ENCODE peak calls at places on chromosome 17, in ten cellular contexts. K is endothelial cell of umbilical vein, V is IMR-90, I is left ventricle myocardium inferior, X is mucosa of descending colon, E is nephron progenitor cell, C is AG09319, G is BJ, W is stomach, L is GM20000. J is an unnamed sample.

GRCh38 chr17:68399638-68400403 is 57.5 kb downstream of the WIPI1 start:
- DNase-seq in E (no peak), W (no peak), G (no peak), V (peak), X (no peak), L (no peak), I (no peak), K (peak), C (peak), J (no peak)

GRCh38 chr17:21194688-21195087 is 19.3 kb downstream of the TMEM11 start:
- DNase-seq in G (no peak), K (no peak), W (no peak), C (peak), V (peak), E (no peak), L (no peak), I (peak), X (no peak), J (no peak)

GRCh38 chr17:44235583-44235936 is 16.1 kb upstream of the UBTF start:
- DNase-seq in K (no peak), W (no peak), L (no peak), E (no peak), C (no peak), V (peak), X (no peak), G (no peak), I (no peak), J (no peak)

GRCh38 chr17:20225162-20226115 is 216.3 kb downstream of the SPECC1 start:
- DNase-seq in K (no peak), C (no peak), L (no peak), W (no peak), V (no peak), E (no peak), X (no peak), G (no peak), I (no peak), J (no peak)

GRCh38 chr17:49486012-49486641 is 9.0 kb upstream of the NGFR start:
- DNase-seq in K (no peak), E (peak), X (no peak), V (no peak), L (no peak), G (no peak), I (peak), C (no peak), W (no peak), J (no peak)

GRCh38 chr17:66945451-66945850 is 19.1 kb upstream of the CACNG4 start:
- DNase-seq in E (no peak), V (no peak), I (no peak), X (no peak), G (no peak), K (no peak), L (no peak), W (no peak), C (no peak), J (no peak)

GRCh38 chr17:44314869-44315661 is 6.7 kb downstream of the RUNDC3A start:
- DNase-seq in K (no peak), G (no peak), W (peak), I (no peak), V (no peak), X (no peak), L (peak), E (peak), C (no peak), J (peak)

GRCh38 chr17:57879437-57880085 is 29.7 kb upstream of the MRPS23 start:
- DNase-seq in V (no peak), L (no peak), W (no peak), X (no peak), I (no peak), K (no peak), E (peak), C (no peak), G (no peak), J (no peak)

GRCh38 chr17:69634844-69635243 is 220.3 kb downstream of the MAP2K6 start:
- DNase-seq in K (no peak), C (no peak), X (no peak), G (no peak), W (no peak), V (no peak), I (no peak), E (no peak), L (no peak), J (no peak)

GRCh38 chr17:32283745-32284207 is 18.1 kb downstream of the RHBDL3 start:
- DNase-seq in G (no peak), W (no peak), I (no peak), C (no peak), X (no peak), K (no peak), V (peak), L (no peak), E (peak), J (peak)

GRCh38 chr17:82802141-82802540 is 37.7 kb downstream of the ZNF750 start:
- DNase-seq in E (no peak), L (no peak), G (no peak), W (no peak), V (peak), C (no peak), I (no peak), K (no peak), X (no peak), J (no peak)

GRCh38 chr17:82799591-82799990 is 40.2 kb downstream of the ZNF750 start:
- DNase-seq in K (no peak), E (no peak), X (peak), C (no peak), G (no peak), W (no peak), I (no peak), V (no peak), L (no peak), J (no peak)

GRCh38 chr17:82800885-82801284 is 38.9 kb downstream of the ZNF750 start:
- DNase-seq in E (no peak), G (no peak), V (no peak), W (no peak), C (no peak), K (no peak), L (no peak), I (no peak), X (no peak), J (no peak)

GRCh38 chr17:82803185-82803584 is 36.6 kb downstream of the ZNF750 start:
- DNase-seq in E (no peak), V (no peak), X (no peak), G (no peak), W (no peak), K (no peak), I (no peak), L (no peak), C (no peak), J (no peak)

GRCh38 chr17:82801377-82801970 is 38.3 kb downstream of the ZNF750 start:
- DNase-seq in L (no peak), X (no peak), V (no peak), K (no peak), G (no peak), W (no peak), E (no peak), C (no peak), I (no peak), J (no peak)
- TF ChIP-seq CTCF in L (no peak), X (no peak), V (no peak), K (no peak), G (no peak), W (no peak), E (no peak), C (no peak), I (no peak), J (no peak)

GRCh38 chr17:62690168-62690897 is 62.9 kb downstream of the MRC2 start:
- DNase-seq in E (no peak), K (no peak), G (no peak), W (no peak), I (no peak), L (no peak), V (no peak), C (no peak), X (no peak), J (no peak)

GRCh38 chr17:62689441-62690167 is 62.1 kb downstream of the MRC2 start:
- DNase-seq in X (no peak), C (no peak), V (no peak), G (no peak), L (no peak), I (no peak), K (no peak), E (no peak), W (no peak), J (no peak)

GRCh38 chr17:62693616-62694415 is 66.3 kb downstream of the MRC2 start:
- DNase-seq in I (no peak), W (no peak), L (no peak), K (no peak), X (no peak), V (no peak), G (no peak), E (no peak), C (no peak), J (no peak)

GRCh38 chr17:62692159-62692651 is 64.7 kb downstream of the MRC2 start:
- DNase-seq in K (no peak), C (no peak), W (no peak), G (no peak), I (no peak), X (no peak), V (no peak), L (no peak), E (no peak), J (no peak)

DNA sequence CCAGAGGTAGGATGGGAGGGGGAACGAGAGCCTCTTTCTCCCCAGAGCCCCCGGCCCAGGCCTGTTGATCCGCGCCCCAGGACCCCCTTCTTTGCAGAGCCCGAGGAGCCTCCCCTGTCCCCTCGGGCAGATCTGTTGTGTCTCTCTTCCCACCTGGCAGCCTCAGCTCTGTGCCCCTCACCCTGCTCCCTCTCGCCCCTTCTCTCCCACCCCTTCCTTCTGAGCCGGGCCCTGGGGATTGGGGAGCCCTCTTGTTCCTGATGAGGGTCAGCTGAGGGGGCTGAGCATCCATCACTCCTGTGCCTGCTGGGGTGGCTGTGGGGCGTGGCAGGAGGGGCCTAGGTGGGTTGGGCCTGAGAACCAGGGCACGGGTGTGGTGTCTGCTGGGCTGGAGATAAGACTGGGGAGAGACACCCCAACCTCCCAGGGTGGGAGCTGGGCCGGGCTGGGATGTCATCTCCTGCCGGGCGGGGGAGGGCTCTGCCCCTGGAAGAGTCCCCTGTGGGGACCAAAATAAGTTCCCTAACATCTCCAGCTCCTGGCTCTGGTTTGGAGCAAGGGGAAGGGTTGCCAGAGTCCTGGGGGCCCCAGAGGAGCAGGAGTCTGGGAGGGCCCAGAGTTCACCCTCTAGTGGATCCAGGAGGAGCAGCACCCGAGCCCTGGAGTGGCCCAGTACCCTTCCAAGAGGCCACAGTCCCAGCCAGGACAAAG is 65.4 kb downstream of the MRC2 start:
- DNase-seq in C (no peak), V (no peak), L (peak), E (peak), X (peak), W (no peak), G (no peak), K (no peak), I (no peak), J (no peak)
- TF ChIP-seq CTCF in C (peak), V (peak), L (no peak), E (peak), X (no peak), W (peak), G (peak), K (peak), I (peak), J (peak)

GRCh38 chr17:55549140-55549539 is 37.9 kb upstream of the SMIM36 start:
- DNase-seq in E (no peak), G (no peak), C (no peak), L (peak), K (no peak), W (no peak), X (no peak), I (no peak), V (no peak), J (peak)
- TF ChIP-seq CTCF in E (no peak), G (peak), C (peak), L (no peak), K (no peak), W (no peak), X (no peak), I (peak), V (no peak), J (peak)

DNA sequence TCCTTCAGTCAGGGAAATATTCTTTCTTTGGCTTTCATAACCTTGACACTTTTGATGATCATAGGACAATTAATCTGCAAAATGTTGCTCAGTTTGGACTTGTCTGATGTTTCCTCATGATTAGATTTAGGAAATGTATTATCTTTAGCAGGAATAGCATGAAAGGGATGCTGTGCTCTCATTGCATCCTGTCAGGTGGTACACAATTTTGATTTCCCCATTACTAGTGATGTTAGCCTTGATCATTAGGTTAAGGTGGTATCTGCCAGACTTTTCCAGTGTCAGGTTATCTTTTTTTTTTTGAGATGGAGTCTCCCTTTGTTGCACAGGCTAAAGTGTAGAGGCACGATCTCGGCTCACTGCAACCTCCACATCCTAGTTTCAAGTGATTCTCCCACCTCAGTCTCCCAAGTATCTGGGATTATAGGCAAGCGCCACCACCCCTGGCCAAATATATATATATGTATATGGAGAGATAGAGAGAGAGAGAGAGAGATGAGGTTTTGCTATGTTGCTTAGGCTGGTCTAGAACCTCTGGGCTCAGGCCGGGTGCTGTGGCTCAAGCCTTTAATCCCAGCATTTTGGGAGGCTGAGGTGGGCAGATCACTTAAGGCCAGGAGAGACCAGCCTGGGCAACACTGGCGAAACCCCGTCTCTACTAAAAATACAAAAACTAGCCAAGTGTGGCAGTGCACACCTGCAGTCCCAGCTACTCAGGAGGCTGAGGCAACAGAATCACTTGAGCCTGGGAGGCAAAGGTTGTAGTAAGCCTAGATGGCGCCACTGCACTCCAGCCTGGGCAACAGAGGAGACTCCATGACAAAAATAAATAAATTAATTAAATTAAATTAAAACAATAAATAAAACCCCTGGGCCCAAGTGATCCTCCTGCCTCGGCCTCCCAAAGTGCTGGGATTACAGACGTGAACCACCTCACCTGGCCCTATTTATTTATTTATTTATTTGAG is 15.8 kb upstream of the CAVIN1 start:
- DNase-seq in C (no peak), L (no peak), X (peak), W (peak), E (peak), V (no peak), G (no peak), K (peak), I (no peak), J (no peak)
- TF ChIP-seq CTCF in C (peak), L (peak), X (peak), W (peak), E (peak), V (peak), G (peak), K (peak), I (peak), J (peak)

DNA sequence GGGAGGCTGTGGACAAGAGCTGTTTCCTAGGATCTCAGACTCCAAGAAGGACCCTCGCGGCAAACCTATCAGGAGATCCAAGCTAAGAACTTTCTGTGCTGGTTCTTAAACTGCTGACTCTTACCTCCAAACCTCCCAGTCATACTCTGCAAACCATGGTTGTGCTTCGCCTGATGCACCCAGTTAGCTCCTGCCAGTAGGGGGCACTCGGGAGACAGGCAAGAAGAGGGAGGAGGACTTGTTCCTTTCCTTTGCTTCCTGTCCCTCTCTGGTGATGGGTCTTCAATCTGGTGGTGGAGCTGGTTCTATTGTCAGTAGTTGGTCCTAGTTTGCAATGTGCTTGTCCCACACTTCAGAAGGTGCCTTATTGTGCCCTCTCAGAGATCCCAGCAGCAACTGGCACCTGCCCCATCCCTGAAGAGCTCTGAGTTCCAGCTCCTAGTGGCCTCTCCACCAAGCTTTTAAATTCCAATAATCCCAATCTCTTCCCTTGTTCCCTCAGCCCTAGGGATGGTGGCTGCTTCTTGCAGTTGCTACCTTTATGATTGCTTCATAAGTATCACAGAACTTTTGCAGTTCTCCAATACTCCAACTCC is 113.5 kb upstream of the RPL38 start:
- DNase-seq in E (peak), L (peak), W (peak), G (no peak), I (no peak), X (peak), V (no peak), C (no peak), K (no peak), J (peak)
- TF ChIP-seq CTCF in E (peak), L (peak), W (no peak), G (peak), I (peak), X (peak), V (peak), C (peak), K (no peak), J (peak)

GRCh38 chr17:15262291-15263205 is 2.6 kb downstream of the PMP22 start:
- DNase-seq in K (peak), L (peak), I (peak), G (peak), V (peak), W (peak), E (peak), X (peak), C (peak), J (no peak)
- TF ChIP-seq CTCF in K (peak), L (no peak), I (peak), G (peak), V (peak), W (peak), E (no peak), X (no peak), C (peak), J (no peak)

GRCh38 chr17:55773671-55774070 is 22.8 kb downstream of the PCTP start:
- DNase-seq in C (no peak), W (no peak), G (no peak), I (no peak), X (no peak), V (no peak), L (no peak), E (no peak), K (no peak), J (no peak)

GRCh38 chr17:55769625-55770000 is 18.8 kb downstream of the PCTP start:
- DNase-seq in K (no peak), G (peak), W (no peak), L (no peak), C (peak), V (peak), X (no peak), I (no peak), E (no peak), J (no peak)

GRCh38 chr17:55772086-55772485 is 21.2 kb downstream of the PCTP start:
- DNase-seq in W (no peak), G (no peak), K (no peak), X (no peak), V (no peak), E (no peak), C (no peak), L (no peak), I (no peak), J (no peak)

GRCh38 chr17:55768946-55769624 is 18.2 kb downstream of the PCTP start:
- DNase-seq in L (no peak), I (no peak), W (no peak), K (no peak), V (peak), E (no peak), X (no peak), C (peak), G (no peak), J (no peak)

GRCh38 chr17:55770220-55770870 is 19.5 kb downstream of the PCTP start:
- DNase-seq in K (peak), G (no peak), I (no peak), V (peak), L (peak), E (peak), X (no peak), C (peak), W (no peak), J (peak)
- TF ChIP-seq CTCF in K (peak), G (peak), I (peak), V (peak), L (no peak), E (peak), X (no peak), C (peak), W (peak), J (no peak)